ENCODE peak calls at places on chromosomes 6 and 20, in six cellular contexts. L, A, E, S, M and R are unnamed samples. For H3K27me3, the result is how much of the 10 kb centered on the place peaks cover.

GRCh38 chr20:48999890-49000870 is 45.9 kb upstream of the CSE1L start:
- DNase-seq in A (no peak), E (no peak), S (no peak), M (no peak), L (no peak), R (no peak)

GRCh38 chr6:17043148-17043522 is 58.7 kb upstream of the STMND1 start:
- DNase-seq in A (no peak), M (no peak), S (no peak), L (no peak), E (no peak), R (no peak)

GRCh38 chr6:30325150-30325872 is 1.4 kb upstream of the TRIM39 start:
- DNase-seq in E (peak), L (peak), A (peak), S (peak), M (no peak), R (no peak)

GRCh38 chr6:160991411-160992322 is at the start of gene MAP3K4:
- DNase-seq in E (peak), A (peak), S (peak), L (peak), M (no peak), R (no peak)

GRCh38 chr6:160837146-160837545 is 135.1 kb downstream of the PLG start:
- DNase-seq in L (no peak), A (no peak), S (no peak), E (no peak), M (no peak), R (no peak)

GRCh38 chr6:34598725-34599124 is 42.6 kb upstream of the SPDEF start:
- DNase-seq in A (no peak), S (no peak), M (no peak), L (no peak), E (no peak), R (no peak)

GRCh38 chr20:14413835-14414234 is 76.4 kb upstream of the FLRT3 start:
- DNase-seq in A (no peak), L (no peak), M (no peak), E (no peak), S (no peak), R (no peak)

GRCh38 chr6:80961166-80961565 is 791.3 kb downstream of the TENT5A start:
- DNase-seq in S (no peak), M (no peak), A (no peak), E (no peak), L (no peak), R (no peak)

GRCh38 chr6:58073263-58073662 is 755.8 kb downstream of the PRIM2 start:
- DNase-seq in L (no peak), A (no peak), S (no peak), E (no peak), M (no peak), R (no peak)

GRCh38 chr6:165640767-165641166 is 22.3 kb downstream of the PDE10A start:
- DNase-seq in S (no peak), M (no peak), A (no peak), E (no peak), L (no peak), R (no peak)

GRCh38 chr20:13412806-13413445 is 191.9 kb downstream of the ISM1 start:
- DNase-seq in M (no peak), A (no peak), E (no peak), S (no peak), L (no peak), R (no peak)

GRCh38 chr6:45454008-45454911 is 76.5 kb upstream of the SUPT3H start:
- DNase-seq in M (peak), L (no peak), A (no peak), E (no peak), S (no peak), R (peak)

GRCh38 chr6:6085928-6086668 is 79.4 kb upstream of the NRN1 start:
- DNase-seq in M (no peak), A (no peak), S (no peak), E (no peak), L (no peak), R (no peak)

GRCh38 chr20:52312131-52312729 is 120.7 kb upstream of the ZFP64 start:
- DNase-seq in S (peak), L (no peak), A (peak), E (peak), M (peak), R (peak)

GRCh38 chr6:137640086-137640485 is 145.9 kb upstream of the OLIG3 start:
- DNase-seq in M (no peak), A (no peak), L (no peak), E (no peak), S (no peak), R (no peak)

GRCh38 chr6:84422380-84422968 is 195.0 kb upstream of the CEP162 start:
- DNase-seq in L (peak), M (peak), E (no peak), A (no peak), S (peak), R (peak)

GRCh38 chr6:137982418-137983189 is 115.5 kb downstream of the TNFAIP3 start:
- DNase-seq in S (no peak), M (no peak), A (no peak), E (no peak), L (no peak), R (no peak)

GRCh38 chr20:33568378-33569289 is 78.7 kb downstream of the CBFA2T2 start:
- DNase-seq in M (no peak), A (no peak), L (no peak), S (peak), E (no peak), R (no peak)

GRCh38 chr6:137798846-137799245 is 68.2 kb upstream of the TNFAIP3 start:
- DNase-seq in L (no peak), S (no peak), A (peak), E (peak), M (no peak), R (no peak)

GRCh38 chr6:161100072-161100471 is 108.5 kb downstream of the MAP3K4 start:
- DNase-seq in L (no peak), M (no peak), E (no peak), A (no peak), S (peak), R (no peak)

GRCh38 chr6:148577687-148578488 is 168.9 kb upstream of the UST start:
- DNase-seq in A (no peak), S (peak), L (peak), M (peak), E (peak), R (peak)

GRCh38 chr6:105257350-105257749 is 77.5 kb upstream of the POPDC3 start:
- DNase-seq in S (no peak), M (no peak), E (no peak), L (no peak), A (no peak), R (no peak)

GRCh38 chr6:6614965-6615304 is 26.4 kb downstream of the LY86 start:
- DNase-seq in E (no peak), S (no peak), L (no peak), A (peak), M (no peak), R (no peak)

GRCh38 chr20:63409834-63410435 is 48.8 kb upstream of the CHRNA4 start:
- DNase-seq in L (no peak), E (no peak), S (no peak), A (no peak), M (no peak), R (no peak)

GRCh38 chr20:63142933-63143332 is 73.0 kb downstream of the YTHDF1 start:
- DNase-seq in A (no peak), M (no peak), S (no peak), L (no peak), E (no peak), R (no peak)

GRCh38 chr20:36085686-36086267 is 68.8 kb upstream of the EPB41L1 start:
- DNase-seq in S (peak), A (no peak), E (no peak), L (peak), M (no peak), R (peak)

GRCh38 chr6:98825602-98826230 is 8.7 kb upstream of the POU3F2 start:
- DNase-seq in A (no peak), L (no peak), S (no peak), M (no peak), E (no peak), R (no peak)

GRCh38 chr20:57197352-57198198 is 68.9 kb downstream of the BMP7 start:
- DNase-seq in L (no peak), S (no peak), M (no peak), A (no peak), E (no peak), R (no peak)

GRCh38 chr6:133804263-133804662 is 84.7 kb upstream of the TCF21 start:
- DNase-seq in S (no peak), L (no peak), A (no peak), M (no peak), E (no peak), R (no peak)

GRCh38 chr6:134619789-134620188 is 301.9 kb upstream of the SGK1 start:
- DNase-seq in E (no peak), A (no peak), S (no peak), L (no peak), M (peak), R (no peak)

GRCh38 chr6:163355471-163355991 is 59.0 kb upstream of the QKI start:
- DNase-seq in L (peak), S (no peak), E (no peak), A (no peak), M (no peak), R (no peak)

GRCh38 chr6:81797594-81797993 is 45.1 kb upstream of the TENT5A start:
- DNase-seq in L (no peak), S (no peak), M (no peak), E (no peak), A (no peak), R (no peak)

GRCh38 chr6:106749611-106750010 is 120.2 kb downstream of the QRSL1 start:
- DNase-seq in E (no peak), A (no peak), M (no peak), L (no peak), S (no peak), R (no peak)

GRCh38 chr20:57656252-57656820 is 36.1 kb upstream of the ZBP1 start:
- DNase-seq in S (no peak), L (peak), E (no peak), M (no peak), A (no peak), R (no peak)

DNA sequence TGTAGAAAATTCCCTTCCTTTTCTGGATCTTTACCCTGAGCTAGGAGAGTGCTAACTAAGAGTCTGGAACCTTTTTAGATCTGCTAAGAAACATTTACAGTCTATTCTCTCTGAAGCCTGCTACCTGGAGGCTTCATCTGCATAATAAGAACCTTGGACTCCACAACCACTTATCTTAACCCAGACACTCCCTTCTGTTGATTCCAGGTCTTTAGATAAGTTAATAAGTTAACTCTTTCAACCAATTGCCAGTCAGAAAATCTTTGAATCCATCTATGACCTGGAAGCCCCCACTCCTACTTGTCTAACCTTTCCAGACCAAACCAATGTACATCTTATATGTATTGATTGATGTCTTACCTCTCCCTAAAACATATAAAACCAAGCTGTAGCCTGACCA is 150.5 kb downstream of the PKHD1 start:
- DNase-seq in E (no peak), M (no peak), S (no peak), L (no peak), A (no peak), R (no peak)
- H3K4me3 ChIP-seq in E (no peak), M (no peak), S (no peak), L (no peak), A (no peak), R (no peak)

GRCh38 chr6:3607599-3607998 is 143.9 kb downstream of the PXDC1 start:
- DNase-seq in A (no peak), E (no peak), S (no peak), M (no peak), L (no peak), R (no peak)
- H3K27me3 ChIP-seq in A (under half), E (under half), S (under half), M (under half), L (under half), R (under half)

GRCh38 chr20:53611449-53611894 is 17.8 kb upstream of the ZNF217 start:
- DNase-seq in M (peak), S (peak), L (no peak), A (no peak), E (no peak), R (peak)

GRCh38 chr20:53606364-53606985 is 12.8 kb upstream of the ZNF217 start:
- DNase-seq in E (no peak), A (no peak), L (no peak), M (no peak), S (no peak), R (no peak)

GRCh38 chr20:53608456-53609413 is 15.1 kb upstream of the ZNF217 start:
- DNase-seq in S (peak), E (peak), L (no peak), M (no peak), A (peak), R (no peak)

GRCh38 chr20:53608071-53608455 is 14.4 kb upstream of the ZNF217 start:
- DNase-seq in A (no peak), S (no peak), E (no peak), M (no peak), L (no peak), R (no peak)

DNA sequence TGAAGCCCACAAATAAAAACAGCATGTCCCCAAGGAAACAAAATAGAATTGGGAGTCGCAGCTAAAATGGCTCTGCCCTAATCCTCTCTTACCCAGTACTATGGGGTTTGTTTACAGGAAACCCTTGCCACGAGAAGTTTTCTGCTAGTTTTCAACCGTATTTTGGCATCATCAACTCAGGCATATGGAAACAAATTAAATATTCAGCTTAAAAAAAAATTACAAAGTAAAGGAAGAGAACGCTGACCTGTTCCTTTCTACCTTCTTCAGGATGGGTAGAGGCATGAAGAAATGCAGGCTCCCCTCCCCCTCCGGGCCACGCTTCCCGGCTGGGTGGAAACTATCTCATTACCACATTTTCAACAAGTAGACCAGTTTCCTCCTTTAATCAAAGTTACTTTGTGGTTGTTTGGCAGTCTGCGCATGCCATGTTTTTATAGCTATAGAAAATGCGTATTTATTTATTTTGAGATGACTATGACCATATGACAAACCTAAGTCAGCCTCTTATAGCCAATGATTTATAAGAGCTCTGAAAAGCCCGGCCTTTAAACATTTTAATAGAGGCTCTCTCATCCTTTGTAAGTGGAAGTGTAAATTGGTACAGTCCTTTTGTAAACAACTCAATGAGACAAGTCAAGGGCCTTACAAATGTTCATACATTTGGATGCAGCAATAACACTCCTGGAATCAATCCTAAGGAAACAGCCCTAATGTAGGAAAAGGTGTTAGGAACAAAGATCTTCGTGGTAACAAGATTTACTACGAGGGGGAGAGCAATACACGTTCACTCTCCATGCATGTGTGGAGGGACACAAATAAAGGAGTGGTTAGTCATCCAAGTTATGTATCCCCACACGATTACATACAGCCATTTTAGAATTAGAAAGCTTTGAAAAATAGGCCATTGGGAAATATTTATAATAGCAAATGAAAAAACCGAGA is 16.1 kb upstream of the ZNF217 start:
- DNase-seq in M (no peak), S (peak), E (peak), A (peak), L (peak), R (peak)
- H3K4me3 ChIP-seq in M (no peak), S (no peak), E (peak), A (peak), L (peak), R (peak)

GRCh38 chr6:88165087-88165876 is 865 bp downstream of the CNR1 start:
- DNase-seq in L (no peak), S (peak), M (no peak), A (no peak), E (no peak), R (no peak)
- H3K27me3 ChIP-seq in L (under half), S (half or more), M (under half), A (under half), E (under half), R (under half)